ENCODE peak calls at places on chromosome 6, in five cellular contexts. X is breast epithelium, Y is mammary epithelial cell, R is Peyer's patch, S is GM20000. O is an unnamed sample.

GRCh38 chr6:156359912-156360311 is 417.3 kb upstream of the ARID1B start:
- DNase-seq in X (no peak), Y (no peak), R (no peak), S (no peak), O (no peak)

GRCh38 chr6:75250552-75250951 is 7.0 kb upstream of the COX7A2 start:
- DNase-seq in X (no peak), Y (no peak), R (no peak), S (no peak), O (no peak)

GRCh38 chr6:43149260-43149659 is 21.8 kb upstream of the SRF start:
- DNase-seq in X (no peak), Y (no peak), R (no peak), S (no peak), O (no peak)

GRCh38 chr6:142378138-142378875 is 76.5 kb downstream of the ADGRG6 start:
- DNase-seq in X (no peak), Y (peak; percentile 45), R (no peak), S (no peak), O (no peak)

GRCh38 chr6:73521351-73522254 is 771 bp upstream of the EEF1A1 start:
- DNase-seq in X (no peak), Y (peak; percentile 80), R (no peak), S (no peak), O (no peak)

GRCh38 chr6:19554356-19555225 is 282.6 kb upstream of the ID4 start:
- DNase-seq in X (no peak), Y (peak; percentile 27), R (no peak), S (no peak), O (no peak)

GRCh38 chr6:169254456-169255316 is 1.0 kb upstream of the THBS2 start:
- DNase-seq in X (no peak), Y (no peak), R (peak; percentile 34), S (no peak), O (no peak)

GRCh38 chr6:49646130-49646824 is 9.6 kb upstream of the RHAG start:
- DNase-seq in X (no peak), Y (no peak), R (no peak), S (no peak), O (no peak)

GRCh38 chr6:36595168-36595818 is 1.1 kb downstream of the SRSF3 start:
- DNase-seq in X (peak; percentile 70), Y (peak; percentile 38), R (no peak), S (no peak), O (no peak)

GRCh38 chr6:112296694-112297093 is 42.3 kb upstream of the LAMA4 start:
- DNase-seq in X (no peak), Y (no peak), R (no peak), S (no peak), O (no peak)

GRCh38 chr6:13559251-13559650 is 15.2 kb upstream of the SIRT5 start:
- DNase-seq in X (peak; percentile 57), Y (peak; percentile 56), R (no peak), S (no peak), O (no peak)

GRCh38 chr6:15441215-15441868 is 195.5 kb downstream of the JARID2 start:
- DNase-seq in X (no peak), Y (peak; percentile 50), R (no peak), S (peak; percentile 45), O (peak; percentile 35)

GRCh38 chr6:71887006-71887743 is 825 bp downstream of the RIMS1 start:
- DNase-seq in X (no peak), Y (no peak), R (peak; percentile 37), S (peak; percentile 18), O (no peak)

GRCh38 chr6:2951723-2952122 is 19.6 kb downstream of the SERPINB6 start:
- DNase-seq in X (no peak), Y (no peak), R (no peak), S (no peak), O (no peak)

GRCh38 chr6:31214516-31214915 is 44.0 kb upstream of the POU5F1 start:
- DNase-seq in X (no peak), Y (no peak), R (no peak), S (no peak), O (no peak)

GRCh38 chr6:80404889-80405288 is 298.4 kb downstream of the BCKDHB start:
- DNase-seq in X (no peak), Y (no peak), R (no peak), S (no peak), O (no peak)

GRCh38 chr6:3696525-3696924 is 55.0 kb downstream of the PXDC1 start:
- DNase-seq in X (no peak), Y (no peak), R (no peak), S (no peak), O (no peak)

GRCh38 chr6:147909645-147910044 is 401.2 kb downstream of the SAMD5 start:
- DNase-seq in X (no peak), Y (peak; percentile 32), R (no peak), S (no peak), O (no peak)

GRCh38 chr6:16090452-16090851 is 38.4 kb upstream of the MYLIP start:
- DNase-seq in X (no peak), Y (no peak), R (no peak), S (no peak), O (no peak)

GRCh38 chr6:161150566-161150965 is 123.3 kb downstream of the AGPAT4 start:
- DNase-seq in X (no peak), Y (no peak), R (no peak), S (no peak), O (no peak)

GRCh38 chr6:157116420-157116819 is 206.9 kb downstream of the TMEM242 start:
- DNase-seq in X (no peak), Y (no peak), R (no peak), S (no peak), O (no peak)

GRCh38 chr6:29626948-29627761 is 5.8 kb downstream of the GABBR1 start:
- DNase-seq in X (peak; percentile 19), Y (no peak), R (no peak), S (no peak), O (no peak)

GRCh38 chr6:1477432-1478090 is 88.2 kb downstream of the FOXF2 start:
- DNase-seq in X (no peak), Y (peak; percentile 30), R (no peak), S (no peak), O (no peak)

GRCh38 chr6:155182103-155182502 is 81.7 kb upstream of the CLDN20 start:
- DNase-seq in X (no peak), Y (no peak), R (no peak), S (no peak), O (no peak)

GRCh38 chr6:88383183-88383582 is 217.0 kb upstream of the CNR1 start:
- DNase-seq in X (no peak), Y (no peak), R (no peak), S (no peak), O (no peak)

GRCh38 chr6:14567842-14568241 is 450.3 kb downstream of the CD83 start:
- DNase-seq in X (no peak), Y (no peak), R (no peak), S (no peak), O (no peak)

GRCh38 chr6:128310061-128310460 is 210.3 kb downstream of the PTPRK start:
- DNase-seq in X (no peak), Y (no peak), R (no peak), S (no peak), O (no peak)

GRCh38 chr6:13624871-13625288 is 9.7 kb downstream of the NOL7 start:
- DNase-seq in X (no peak), Y (peak; percentile 21), R (no peak), S (peak; percentile 45), O (no peak)

GRCh38 chr6:29517728-29518440 is 30.1 kb upstream of the MAS1L start:
- DNase-seq in X (no peak), Y (no peak), R (no peak), S (no peak), O (no peak)

GRCh38 chr6:142842423-142843261 is 102.3 kb downstream of the HIVEP2 start:
- DNase-seq in X (no peak), Y (peak; percentile 73), R (no peak), S (peak; percentile 28), O (no peak)

DNA sequence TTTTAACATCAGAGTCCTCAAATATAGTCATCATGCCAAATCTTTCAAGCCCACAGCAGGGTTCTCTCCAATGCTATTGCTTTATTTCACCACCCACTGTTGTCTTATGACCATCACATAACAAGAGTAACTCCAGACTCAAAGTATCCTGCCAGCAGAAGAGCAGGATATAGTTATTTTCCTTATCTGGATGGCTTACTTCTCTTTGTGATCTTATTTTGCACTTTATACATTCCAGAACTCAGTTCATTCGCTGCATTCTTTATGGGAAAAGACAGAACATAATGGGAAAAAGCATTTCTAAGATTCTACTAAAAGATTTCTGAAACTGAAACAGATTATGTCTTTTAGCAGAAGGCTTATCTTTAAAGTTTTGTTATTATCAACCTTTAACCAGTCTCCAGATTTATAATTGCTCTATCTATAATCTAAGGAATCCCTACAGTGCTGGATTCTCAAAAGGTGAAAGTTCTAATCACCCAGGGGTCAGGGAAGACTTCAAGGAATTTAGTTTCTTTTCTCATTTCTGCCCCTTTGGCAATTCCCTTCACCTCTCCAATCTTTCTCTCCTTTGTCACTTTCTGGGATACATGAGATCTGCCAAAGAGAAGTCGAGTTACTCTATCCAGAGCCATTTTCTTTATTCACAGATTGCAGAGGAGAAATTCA is 190.4 kb downstream of the TPBG start:
- DNase-seq in X (no peak), Y (no peak), R (no peak), S (no peak), O (no peak)
- TF ChIP-seq CTCF in X (no peak), Y (no peak), R (no peak), S (no peak), O (no peak)

GRCh38 chr6:166157930-166158617 is 9.6 kb downstream of the TBXT start:
- DNase-seq in X (no peak), Y (no peak), R (no peak), S (no peak), O (no peak)

GRCh38 chr6:166152660-166153059 is 15.0 kb downstream of the TBXT start:
- DNase-seq in X (no peak), Y (no peak), R (no peak), S (no peak), O (no peak)

GRCh38 chr6:166151798-166152197 is 15.9 kb downstream of the TBXT start:
- DNase-seq in X (no peak), Y (no peak), R (no peak), S (no peak), O (no peak)

GRCh38 chr6:166162599-166163342 is 4.9 kb downstream of the TBXT start:
- DNase-seq in X (no peak), Y (no peak), R (no peak), S (peak; percentile 78), O (no peak)

GRCh38 chr6:166156942-166157341 is 10.7 kb downstream of the TBXT start:
- DNase-seq in X (no peak), Y (no peak), R (no peak), S (no peak), O (no peak)
- TF ChIP-seq CTCF in X (no peak), Y (no peak), R (no peak), S (no peak), O (no peak)

GRCh38 chr6:98539669-98540207 is 294.6 kb upstream of the POU3F2 start:
- DNase-seq in X (no peak), Y (no peak), R (no peak), S (peak; percentile 3), O (no peak)
- TF ChIP-seq CTCF in X (no peak), Y (peak; percentile 6), R (no peak), S (no peak), O (no peak)

DNA sequence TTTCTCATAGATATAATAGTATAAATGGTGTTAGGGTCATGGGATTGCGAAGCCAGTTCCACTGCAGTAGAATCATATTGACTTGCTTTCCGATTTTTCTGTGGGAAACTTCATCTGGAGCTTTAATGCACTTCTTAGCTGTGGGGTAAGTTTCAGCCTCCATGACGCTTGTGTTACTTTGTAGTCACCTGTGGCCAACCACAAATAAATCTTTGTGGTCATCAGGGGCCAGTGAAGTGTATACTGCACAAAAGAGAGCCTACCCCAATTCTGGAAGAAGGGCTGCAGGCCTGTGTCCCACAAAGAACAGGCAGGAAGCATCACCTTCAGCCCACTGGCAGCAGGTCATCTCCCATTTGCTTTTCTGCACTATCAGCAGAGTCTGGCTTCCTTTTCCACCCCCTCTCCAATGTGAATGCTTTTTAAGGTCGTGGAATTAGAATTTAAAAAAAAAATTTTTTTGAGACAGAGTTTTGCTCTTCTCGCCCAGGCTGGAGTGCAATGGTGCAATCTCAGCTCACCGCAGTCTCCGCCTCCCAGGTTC is 32.0 kb downstream of the MTHFD1L start:
- DNase-seq in X (no peak), Y (no peak), R (no peak), S (peak; percentile 34), O (no peak)
- TF ChIP-seq CTCF in X (no peak), Y (no peak), R (no peak), S (no peak), O (no peak)